ENCODE peak calls at places on chromosomes 5 and 9, in five cellular contexts. One of them, this sample, is unnamed.

GRCh38 chr9:87080512-87081225 is 133.4 kb upstream of the GAS1 start:
- DNase-seq in psoas muscle: no peak
- DNase-seq in RWPE1: no peak
- DNase-seq in B cell: no peak
- DNase-seq in astrocyte: no peak
- DNase-seq in this sample: no peak

GRCh38 chr5:134659922-134660321 is 11.3 kb downstream of the SEC24A start:
- DNase-seq in psoas muscle: no peak
- DNase-seq in RWPE1: no peak
- DNase-seq in B cell: no peak
- DNase-seq in astrocyte: no peak
- DNase-seq in this sample: no peak

GRCh38 chr9:9791621-9792020 is 821.2 kb downstream of the PTPRD start:
- DNase-seq in psoas muscle: no peak
- DNase-seq in RWPE1: no peak
- DNase-seq in B cell: no peak
- DNase-seq in astrocyte: no peak
- DNase-seq in this sample: no peak

GRCh38 chr5:139394123-139394653 is 716 bp downstream of the PROB1 start:
- DNase-seq in psoas muscle: peak
- DNase-seq in RWPE1: no peak
- DNase-seq in B cell: peak
- DNase-seq in astrocyte: no peak
- DNase-seq in this sample: peak

GRCh38 chr5:53478411-53479044 is 1.9 kb upstream of the FST start:
- DNase-seq in psoas muscle: peak
- DNase-seq in RWPE1: peak
- DNase-seq in B cell: peak
- DNase-seq in astrocyte: peak
- DNase-seq in this sample: peak

GRCh38 chr5:75567710-75568109 is 43.5 kb upstream of the ANKDD1B start:
- DNase-seq in psoas muscle: no peak
- DNase-seq in RWPE1: peak
- DNase-seq in B cell: no peak
- DNase-seq in astrocyte: peak
- DNase-seq in this sample: peak

GRCh38 chr5:13552361-13552760 is 392.1 kb downstream of the DNAH5 start:
- DNase-seq in psoas muscle: no peak
- DNase-seq in RWPE1: no peak
- DNase-seq in B cell: no peak
- DNase-seq in astrocyte: no peak
- DNase-seq in this sample: no peak

GRCh38 chr5:12294151-12294550 is 389.9 kb upstream of the CTNND2 start:
- DNase-seq in psoas muscle: no peak
- DNase-seq in RWPE1: no peak
- DNase-seq in B cell: no peak
- DNase-seq in astrocyte: no peak
- DNase-seq in this sample: no peak

GRCh38 chr5:44868541-44868940 is 59.8 kb downstream of the MRPS30 start:
- DNase-seq in psoas muscle: no peak
- DNase-seq in RWPE1: no peak
- DNase-seq in B cell: no peak
- DNase-seq in astrocyte: peak
- DNase-seq in this sample: no peak

DNA sequence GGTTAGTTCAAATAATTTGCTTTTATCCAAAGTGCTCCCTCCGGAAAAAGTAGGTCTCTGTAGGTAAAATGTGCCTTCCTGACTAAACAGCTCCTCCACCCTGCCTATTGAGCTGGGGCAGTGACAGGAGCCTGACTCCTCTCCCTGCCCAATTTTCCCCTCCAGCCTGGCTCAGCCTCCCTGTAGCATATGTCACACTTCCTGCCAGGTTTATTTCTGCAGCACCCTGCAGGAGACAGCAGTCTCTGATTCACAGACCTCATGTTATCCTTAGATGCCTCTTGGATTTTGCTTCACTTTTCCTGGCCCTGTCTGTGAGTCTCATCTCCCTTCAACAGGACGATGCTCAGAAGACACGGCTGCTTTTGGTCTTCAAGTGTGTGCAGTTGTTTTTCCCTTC is 33.5 kb downstream of the SLC36A1 start:
- DNase-seq in psoas muscle: peak
- DNase-seq in RWPE1: no peak
- DNase-seq in B cell: no peak
- DNase-seq in astrocyte: peak
- DNase-seq in this sample: no peak
- TF ChIP-seq CTCF in psoas muscle: no peak
- TF ChIP-seq CTCF in RWPE1: no peak
- TF ChIP-seq CTCF in B cell: no peak
- TF ChIP-seq CTCF in astrocyte: no peak
- TF ChIP-seq CTCF in this sample: no peak

DNA sequence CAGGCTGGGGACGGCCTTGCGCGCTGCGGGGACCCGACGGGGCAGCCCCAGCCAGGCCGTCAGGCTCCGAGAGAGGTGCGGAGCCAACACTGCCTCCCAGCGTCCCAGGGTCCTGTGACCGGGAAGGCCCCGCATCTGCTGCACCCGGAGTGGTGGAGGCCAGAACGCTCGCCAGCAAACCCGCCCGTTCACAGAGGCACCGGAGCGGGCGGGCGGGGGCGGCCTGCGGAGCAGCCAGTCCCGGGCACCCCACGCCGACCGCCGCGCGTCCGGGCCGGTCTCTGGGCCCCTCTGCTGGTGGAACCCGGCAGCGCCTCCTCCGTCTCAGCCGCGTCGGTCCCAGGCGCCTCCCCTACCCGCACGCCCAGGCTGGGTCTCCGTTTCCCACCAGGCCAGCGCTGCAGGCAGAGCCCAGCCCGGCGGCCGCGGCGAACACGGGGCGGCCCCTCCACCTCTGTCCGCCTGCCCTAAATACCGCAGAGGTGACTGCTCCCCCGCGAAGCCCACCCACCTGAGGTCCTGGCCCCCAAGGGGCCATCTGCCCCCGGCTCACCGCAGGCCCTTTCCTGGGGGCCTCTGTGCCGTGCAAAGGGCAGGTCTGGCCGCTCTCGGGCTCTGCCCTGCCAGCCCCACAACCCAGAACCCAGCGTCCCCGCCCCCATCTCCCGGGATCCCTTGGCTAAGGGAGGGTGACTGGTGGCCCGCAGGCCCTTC is 15.9 kb downstream of the EXD3 start:
- DNase-seq in psoas muscle: peak
- DNase-seq in RWPE1: peak
- DNase-seq in B cell: peak
- DNase-seq in astrocyte: peak
- DNase-seq in this sample: peak
- TF ChIP-seq CTCF in psoas muscle: peak
- TF ChIP-seq CTCF in RWPE1: peak
- TF ChIP-seq CTCF in B cell: peak
- TF ChIP-seq CTCF in astrocyte: peak
- TF ChIP-seq CTCF in this sample: peak

GRCh38 chr9:20608582-20608981 is 13.7 kb downstream of the MLLT3 start:
- DNase-seq in psoas muscle: no peak
- DNase-seq in RWPE1: no peak
- DNase-seq in B cell: no peak
- DNase-seq in astrocyte: no peak
- DNase-seq in this sample: no peak

GRCh38 chr9:20616808-20617207 is 5.5 kb downstream of the MLLT3 start:
- DNase-seq in psoas muscle: no peak
- DNase-seq in RWPE1: no peak
- DNase-seq in B cell: no peak
- DNase-seq in astrocyte: no peak
- DNase-seq in this sample: no peak

GRCh38 chr9:20614602-20615216 is 7.6 kb downstream of the MLLT3 start:
- DNase-seq in psoas muscle: no peak
- DNase-seq in RWPE1: no peak
- DNase-seq in B cell: no peak
- DNase-seq in astrocyte: no peak
- DNase-seq in this sample: no peak

GRCh38 chr9:20606637-20607036 is 15.7 kb downstream of the MLLT3 start:
- DNase-seq in psoas muscle: no peak
- DNase-seq in RWPE1: no peak
- DNase-seq in B cell: no peak
- DNase-seq in astrocyte: no peak
- DNase-seq in this sample: no peak

GRCh38 chr9:20611751-20612287 is 10.5 kb downstream of the MLLT3 start:
- DNase-seq in psoas muscle: no peak
- DNase-seq in RWPE1: peak
- DNase-seq in B cell: no peak
- DNase-seq in astrocyte: peak
- DNase-seq in this sample: no peak
- TF ChIP-seq CTCF in psoas muscle: peak
- TF ChIP-seq CTCF in RWPE1: peak
- TF ChIP-seq CTCF in B cell: peak
- TF ChIP-seq CTCF in astrocyte: peak
- TF ChIP-seq CTCF in this sample: no peak

GRCh38 chr9:91422832-91423711 is 560 bp downstream of the NFIL3 start:
- DNase-seq in psoas muscle: peak
- DNase-seq in RWPE1: peak
- DNase-seq in B cell: no peak
- DNase-seq in astrocyte: peak
- DNase-seq in this sample: peak

GRCh38 chr9:91425270-91425669 is 1.6 kb upstream of the NFIL3 start:
- DNase-seq in psoas muscle: no peak
- DNase-seq in RWPE1: no peak
- DNase-seq in B cell: no peak
- DNase-seq in astrocyte: no peak
- DNase-seq in this sample: no peak

GRCh38 chr9:91426123-91426745 is 2.6 kb upstream of the NFIL3 start:
- DNase-seq in psoas muscle: no peak
- DNase-seq in RWPE1: peak
- DNase-seq in B cell: peak
- DNase-seq in astrocyte: no peak
- DNase-seq in this sample: peak

GRCh38 chr9:91423785-91424402 is at the start of gene NFIL3:
- DNase-seq in psoas muscle: peak
- DNase-seq in RWPE1: peak
- DNase-seq in B cell: peak
- DNase-seq in astrocyte: peak
- DNase-seq in this sample: peak

GRCh38 chr9:91424403-91425176 is 958 bp upstream of the NFIL3 start:
- DNase-seq in psoas muscle: peak
- DNase-seq in RWPE1: peak
- DNase-seq in B cell: peak
- DNase-seq in astrocyte: peak
- DNase-seq in this sample: peak
- TF ChIP-seq CTCF in psoas muscle: no peak
- TF ChIP-seq CTCF in RWPE1: peak
- TF ChIP-seq CTCF in B cell: no peak
- TF ChIP-seq CTCF in astrocyte: no peak
- TF ChIP-seq CTCF in this sample: peak

GRCh38 chr9:89386206-89386605 is 67.9 kb downstream of the SECISBP2 start:
- DNase-seq in psoas muscle: no peak
- DNase-seq in RWPE1: no peak
- DNase-seq in B cell: no peak
- DNase-seq in astrocyte: no peak
- DNase-seq in this sample: no peak
- TF ChIP-seq CTCF in psoas muscle: no peak
- TF ChIP-seq CTCF in RWPE1: no peak
- TF ChIP-seq CTCF in B cell: no peak
- TF ChIP-seq CTCF in astrocyte: no peak
- TF ChIP-seq CTCF in this sample: no peak

GRCh38 chr5:140563554-140563953 is 844 bp downstream of the APBB3 start:
- DNase-seq in psoas muscle: no peak
- DNase-seq in RWPE1: no peak
- DNase-seq in B cell: no peak
- DNase-seq in astrocyte: no peak
- DNase-seq in this sample: no peak
- TF ChIP-seq CTCF in psoas muscle: no peak
- TF ChIP-seq CTCF in RWPE1: no peak
- TF ChIP-seq CTCF in B cell: no peak
- TF ChIP-seq CTCF in astrocyte: no peak
- TF ChIP-seq CTCF in this sample: no peak

This sample was measured in GM13976.